ENCODE peak calls at places on chromosomes 4 and X, in five cellular contexts. K is NCI-H1930, L is stomach, A is breast epithelium, N is activated gamma-delta T cell treated with Interleukin-2 at 50 U/mL for 16 hours. X is an unnamed sample.

GRCh38 chr4:83011779-83012630 is 1.4 kb upstream of the LIN54 start:
- DNase-seq in K (no peak), L (peak; percentile 51), A (peak; percentile 63), N (peak; percentile 10), X (peak; percentile 42)

GRCh38 chr4:83282049-83282535 is 2.5 kb downstream of the COQ2 start:
- DNase-seq in K (peak; percentile 20), L (peak; percentile 30), A (no peak), N (peak; percentile 56), X (peak; percentile 13)

GRCh38 chr4:176437756-176438155 is 118.0 kb downstream of the SPCS3 start:
- DNase-seq in K (no peak), L (no peak), A (no peak), N (no peak), X (no peak)

GRCh38 chr4:2735869-2736268 is 20.3 kb downstream of the TNIP2 start:
- DNase-seq in K (no peak), L (no peak), A (no peak), N (no peak), X (no peak)

GRCh38 chr4:184958839-184959238 is 59.5 kb upstream of the HELT start:
- DNase-seq in K (no peak), L (no peak), A (no peak), N (no peak), X (no peak)

GRCh38 chr4:179472164-179472563 is 2029.9 kb upstream of the AGA start:
- DNase-seq in K (no peak), L (no peak), A (no peak), N (no peak), X (no peak)

GRCh38 chr4:83261307-83261706 is 23.3 kb downstream of the COQ2 start:
- DNase-seq in K (no peak), L (no peak), A (no peak), N (no peak), X (no peak)

GRCh38 chr4:71346710-71347109 is 7.9 kb downstream of the SLC4A4 start:
- DNase-seq in K (no peak), L (no peak), A (no peak), N (no peak), X (no peak)

GRCh38 chrX:137565921-137566745 is at the start of gene ZIC3:
- DNase-seq in K (peak; percentile 83), L (peak; percentile 63), A (no peak), N (no peak), X (no peak)

GRCh38 chr4:46946914-46947313 is 37.9 kb upstream of the COX7B2 start:
- DNase-seq in K (no peak), L (no peak), A (no peak), N (no peak), X (no peak)

GRCh38 chrX:1403228-1403627 is 11.3 kb upstream of the SLC25A6 start:
- DNase-seq in K (no peak), L (no peak), A (no peak), N (no peak), X (no peak)

GRCh38 chr4:147811878-147812277 is 80.0 kb downstream of the ARHGAP10 start:
- DNase-seq in K (no peak), L (no peak), A (no peak), N (no peak), X (no peak)

X was measured in PC-9.